ENCODE peak calls at places on chromosomes 1 and 21, in nine cellular contexts. One of them, this sample, is unnamed. For H3K4me1, the result is how much of the 10 kb centered on the place peaks cover.

GRCh38 chr1:8858888-8859706 is 19.4 kb downstream of the ENO1 start:
- DNase-seq in ovary: no peak
- DNase-seq in stomach: peak
- DNase-seq in esophagus muscularis mucosa: no peak
- DNase-seq in left ventricle myocardium inferior: no peak
- DNase-seq in ascending aorta: no peak
- DNase-seq in HCT116: no peak
- DNase-seq in heart left ventricle: no peak
- DNase-seq in A549: no peak
- DNase-seq in this sample: no peak

GRCh38 chr1:183571678-183572268 is 18.5 kb downstream of the NCF2 start:
- DNase-seq in esophagus muscularis mucosa: no peak
- DNase-seq in A549: no peak
- DNase-seq in heart left ventricle: no peak
- DNase-seq in ovary: no peak
- DNase-seq in ascending aorta: no peak
- DNase-seq in left ventricle myocardium inferior: no peak
- DNase-seq in HCT116: no peak
- DNase-seq in stomach: no peak
- DNase-seq in this sample: no peak

GRCh38 chr1:226201029-226201593 is 14.6 kb upstream of the ACBD3 start:
- DNase-seq in ascending aorta: no peak
- DNase-seq in left ventricle myocardium inferior: no peak
- DNase-seq in ovary: no peak
- DNase-seq in A549: no peak
- DNase-seq in HCT116: peak
- DNase-seq in esophagus muscularis mucosa: no peak
- DNase-seq in heart left ventricle: no peak
- DNase-seq in stomach: no peak
- DNase-seq in this sample: no peak

GRCh38 chr1:2969011-2969869 is 52.0 kb upstream of the ACTRT2 start:
- DNase-seq in A549: no peak
- DNase-seq in ovary: no peak
- DNase-seq in heart left ventricle: peak
- DNase-seq in esophagus muscularis mucosa: no peak
- DNase-seq in stomach: no peak
- DNase-seq in HCT116: no peak
- DNase-seq in ascending aorta: no peak
- DNase-seq in left ventricle myocardium inferior: no peak
- DNase-seq in this sample: no peak

GRCh38 chr1:115713906-115714305 is 54.6 kb downstream of the CASQ2 start:
- DNase-seq in ovary: no peak
- DNase-seq in heart left ventricle: no peak
- DNase-seq in esophagus muscularis mucosa: no peak
- DNase-seq in ascending aorta: no peak
- DNase-seq in stomach: no peak
- DNase-seq in A549: no peak
- DNase-seq in HCT116: no peak
- DNase-seq in left ventricle myocardium inferior: no peak
- DNase-seq in this sample: no peak

GRCh38 chr1:192805832-192806323 is 3.0 kb upstream of the RGS2 start:
- DNase-seq in esophagus muscularis mucosa: no peak
- DNase-seq in ovary: no peak
- DNase-seq in left ventricle myocardium inferior: no peak
- DNase-seq in ascending aorta: no peak
- DNase-seq in heart left ventricle: no peak
- DNase-seq in A549: peak
- DNase-seq in HCT116: peak
- DNase-seq in stomach: no peak
- DNase-seq in this sample: no peak

GRCh38 chr1:182248721-182249120 is 142.9 kb downstream of the GLUL start:
- DNase-seq in ascending aorta: no peak
- DNase-seq in HCT116: no peak
- DNase-seq in left ventricle myocardium inferior: no peak
- DNase-seq in stomach: no peak
- DNase-seq in heart left ventricle: no peak
- DNase-seq in esophagus muscularis mucosa: no peak
- DNase-seq in ovary: no peak
- DNase-seq in A549: no peak
- DNase-seq in this sample: no peak

GRCh38 chr1:223712856-223713494 is 636 bp downstream of the CAPN2 start:
- DNase-seq in left ventricle myocardium inferior: peak
- DNase-seq in A549: no peak
- DNase-seq in HCT116: no peak
- DNase-seq in ovary: no peak
- DNase-seq in esophagus muscularis mucosa: no peak
- DNase-seq in stomach: no peak
- DNase-seq in ascending aorta: no peak
- DNase-seq in heart left ventricle: peak
- DNase-seq in this sample: no peak

GRCh38 chr1:198880397-198880796 is 241.6 kb downstream of the PTPRC start:
- DNase-seq in A549: no peak
- DNase-seq in ascending aorta: no peak
- DNase-seq in HCT116: peak
- DNase-seq in heart left ventricle: no peak
- DNase-seq in stomach: no peak
- DNase-seq in esophagus muscularis mucosa: no peak
- DNase-seq in ovary: no peak
- DNase-seq in left ventricle myocardium inferior: no peak
- DNase-seq in this sample: no peak

DNA sequence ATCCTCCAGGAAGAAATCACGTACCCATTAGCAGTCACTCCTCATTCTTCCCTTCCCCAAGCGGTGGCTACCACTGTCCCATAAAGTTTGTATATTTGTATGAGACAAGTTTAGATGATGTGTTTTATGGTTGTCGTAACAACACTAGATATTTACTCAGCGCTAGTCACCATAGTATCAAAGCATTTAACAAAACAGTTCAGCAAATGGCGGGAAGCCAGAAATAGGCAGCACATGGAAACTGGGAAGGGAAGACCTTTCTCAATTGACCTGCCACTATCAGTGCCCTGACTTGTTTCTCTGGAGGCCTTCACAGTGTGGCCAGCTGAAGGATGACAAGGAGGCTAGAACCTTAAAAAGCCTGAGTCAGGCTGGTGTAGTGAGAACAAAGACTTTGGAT is 31.1 kb downstream of the CNST start:
- DNase-seq in left ventricle myocardium inferior: peak
- DNase-seq in A549: no peak
- DNase-seq in HCT116: no peak
- DNase-seq in esophagus muscularis mucosa: no peak
- DNase-seq in stomach: peak
- DNase-seq in heart left ventricle: no peak
- DNase-seq in ovary: no peak
- DNase-seq in ascending aorta: peak
- DNase-seq in this sample: peak
- H3K4me3 ChIP-seq in left ventricle myocardium inferior: no peak
- H3K4me3 ChIP-seq in A549: no peak
- H3K4me3 ChIP-seq in HCT116: no peak
- H3K4me3 ChIP-seq in esophagus muscularis mucosa: no peak
- H3K4me3 ChIP-seq in stomach: no peak
- H3K4me3 ChIP-seq in heart left ventricle: no peak
- H3K4me3 ChIP-seq in ovary: no peak
- H3K4me3 ChIP-seq in ascending aorta: no peak
- H3K4me3 ChIP-seq in this sample: no peak

GRCh38 chr21:28834335-28835238 is 158.1 kb downstream of the LTN1 start:
- DNase-seq in HCT116: no peak
- DNase-seq in esophagus muscularis mucosa: no peak
- DNase-seq in ovary: no peak
- DNase-seq in ascending aorta: no peak
- DNase-seq in heart left ventricle: no peak
- DNase-seq in stomach: no peak
- DNase-seq in left ventricle myocardium inferior: no peak
- DNase-seq in A549: no peak
- DNase-seq in this sample: no peak
- H3K4me1 ChIP-seq in HCT116: under half
- H3K4me1 ChIP-seq in esophagus muscularis mucosa: under half
- H3K4me1 ChIP-seq in ovary: under half
- H3K4me1 ChIP-seq in ascending aorta: under half
- H3K4me1 ChIP-seq in heart left ventricle: under half
- H3K4me1 ChIP-seq in stomach: under half
- H3K4me1 ChIP-seq in left ventricle myocardium inferior: under half
- H3K4me1 ChIP-seq in A549: under half
- H3K4me1 ChIP-seq in this sample: under half

GRCh38 chr1:235329139-235329808 is 904 bp downstream of the GGPS1 start:
- DNase-seq in A549: no peak
- DNase-seq in ovary: peak
- DNase-seq in heart left ventricle: no peak
- DNase-seq in left ventricle myocardium inferior: no peak
- DNase-seq in HCT116: no peak
- DNase-seq in ascending aorta: peak
- DNase-seq in esophagus muscularis mucosa: no peak
- DNase-seq in stomach: peak
- DNase-seq in this sample: peak
- H3K27ac ChIP-seq in A549: peak
- H3K27ac ChIP-seq in ovary: peak
- H3K27ac ChIP-seq in heart left ventricle: peak
- H3K27ac ChIP-seq in left ventricle myocardium inferior: peak
- H3K27ac ChIP-seq in HCT116: peak
- H3K27ac ChIP-seq in ascending aorta: peak
- H3K27ac ChIP-seq in esophagus muscularis mucosa: peak
- H3K27ac ChIP-seq in stomach: peak
- H3K27ac ChIP-seq in this sample: peak

DNA sequence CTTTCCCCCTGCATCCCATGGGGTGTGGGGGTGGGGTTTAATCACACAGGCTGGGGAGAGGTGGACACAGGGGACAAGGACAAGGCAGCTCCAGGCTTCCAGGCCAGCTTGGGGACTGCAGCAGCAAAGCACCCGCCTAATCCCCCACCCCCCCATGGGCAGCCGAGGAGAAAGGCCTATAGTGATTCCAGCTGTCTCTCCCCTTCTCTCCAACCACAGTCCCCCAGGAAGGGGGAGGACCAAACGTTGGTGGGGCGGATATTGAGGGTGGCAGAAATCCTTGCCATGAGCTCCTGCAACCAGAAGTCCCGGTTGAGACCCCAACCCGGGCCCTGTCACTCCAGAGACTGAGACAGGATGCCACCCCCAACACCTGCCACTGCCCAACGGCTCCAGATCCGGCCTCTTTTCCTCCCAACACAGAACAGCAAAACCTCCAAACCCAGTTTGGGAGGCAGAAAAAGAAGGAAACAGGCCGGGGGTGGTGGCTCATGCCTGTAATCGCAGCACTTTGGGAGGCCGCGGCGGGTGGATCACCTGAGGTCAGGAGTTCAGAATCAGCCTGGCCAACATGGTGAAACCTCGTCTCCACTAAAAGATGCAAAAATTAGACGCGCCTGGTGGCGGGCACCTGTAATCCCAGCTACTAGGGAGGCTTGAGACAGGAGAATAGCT is 1.7 kb downstream of the EPHA2 start:
- DNase-seq in esophagus muscularis mucosa: no peak
- DNase-seq in stomach: no peak
- DNase-seq in ovary: no peak
- DNase-seq in ascending aorta: no peak
- DNase-seq in A549: no peak
- DNase-seq in HCT116: no peak
- DNase-seq in heart left ventricle: no peak
- DNase-seq in left ventricle myocardium inferior: no peak
- DNase-seq in this sample: no peak
- H3K4me3 ChIP-seq in esophagus muscularis mucosa: peak
- H3K4me3 ChIP-seq in stomach: peak
- H3K4me3 ChIP-seq in ovary: peak
- H3K4me3 ChIP-seq in ascending aorta: peak
- H3K4me3 ChIP-seq in A549: peak
- H3K4me3 ChIP-seq in HCT116: peak
- H3K4me3 ChIP-seq in heart left ventricle: peak
- H3K4me3 ChIP-seq in left ventricle myocardium inferior: peak
- H3K4me3 ChIP-seq in this sample: peak

GRCh38 chr1:39187276-39188046 is 17.0 kb upstream of the MACF1 start:
- DNase-seq in stomach: no peak
- DNase-seq in ascending aorta: no peak
- DNase-seq in heart left ventricle: no peak
- DNase-seq in left ventricle myocardium inferior: no peak
- DNase-seq in ovary: no peak
- DNase-seq in HCT116: no peak
- DNase-seq in esophagus muscularis mucosa: no peak
- DNase-seq in A549: no peak
- DNase-seq in this sample: no peak

GRCh38 chr1:39189592-39190041 is 14.9 kb upstream of the MACF1 start:
- DNase-seq in ascending aorta: no peak
- DNase-seq in left ventricle myocardium inferior: no peak
- DNase-seq in A549: no peak
- DNase-seq in esophagus muscularis mucosa: no peak
- DNase-seq in ovary: no peak
- DNase-seq in heart left ventricle: no peak
- DNase-seq in stomach: no peak
- DNase-seq in HCT116: no peak
- DNase-seq in this sample: no peak

GRCh38 chr1:39194398-39195051 is 10.0 kb upstream of the MACF1 start:
- DNase-seq in A549: no peak
- DNase-seq in HCT116: no peak
- DNase-seq in ascending aorta: no peak
- DNase-seq in heart left ventricle: no peak
- DNase-seq in stomach: no peak
- DNase-seq in ovary: no peak
- DNase-seq in esophagus muscularis mucosa: no peak
- DNase-seq in left ventricle myocardium inferior: no peak
- DNase-seq in this sample: no peak

GRCh38 chr1:39195166-39196111 is 9.1 kb upstream of the MACF1 start:
- DNase-seq in ovary: no peak
- DNase-seq in heart left ventricle: no peak
- DNase-seq in esophagus muscularis mucosa: no peak
- DNase-seq in HCT116: no peak
- DNase-seq in ascending aorta: no peak
- DNase-seq in A549: no peak
- DNase-seq in stomach: no peak
- DNase-seq in left ventricle myocardium inferior: no peak
- DNase-seq in this sample: no peak

GRCh38 chr1:39190096-39190495 is 14.4 kb upstream of the MACF1 start:
- DNase-seq in esophagus muscularis mucosa: no peak
- DNase-seq in A549: no peak
- DNase-seq in ovary: no peak
- DNase-seq in HCT116: no peak
- DNase-seq in stomach: no peak
- DNase-seq in ascending aorta: no peak
- DNase-seq in heart left ventricle: no peak
- DNase-seq in left ventricle myocardium inferior: no peak
- DNase-seq in this sample: no peak
- H3K4me1 ChIP-seq in esophagus muscularis mucosa: under half
- H3K4me1 ChIP-seq in A549: half or more
- H3K4me1 ChIP-seq in ovary: under half
- H3K4me1 ChIP-seq in HCT116: half or more
- H3K4me1 ChIP-seq in stomach: half or more
- H3K4me1 ChIP-seq in ascending aorta: under half
- H3K4me1 ChIP-seq in heart left ventricle: under half
- H3K4me1 ChIP-seq in left ventricle myocardium inferior: half or more
- H3K4me1 ChIP-seq in this sample: under half

DNA sequence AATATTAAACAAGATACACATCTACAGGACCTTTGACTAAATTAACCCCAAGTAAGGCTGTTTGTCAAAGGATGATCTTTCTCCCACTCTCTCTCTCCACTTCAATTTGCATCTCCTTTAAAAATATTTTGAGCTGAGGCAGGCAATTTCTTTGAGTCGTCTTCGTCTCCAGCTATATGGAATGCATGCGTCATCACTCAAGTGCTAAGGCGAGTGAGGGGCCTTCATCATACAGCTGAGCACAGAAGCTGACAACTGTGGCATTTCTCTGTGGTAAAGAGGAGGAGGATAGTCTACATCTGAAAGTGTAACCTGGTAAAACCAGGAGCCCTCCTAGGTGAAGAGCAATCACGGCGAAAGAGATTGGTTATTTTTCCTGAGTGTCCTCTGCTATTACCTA is 7.6 kb downstream of the EPHX4 start:
- DNase-seq in A549: no peak
- DNase-seq in ascending aorta: no peak
- DNase-seq in left ventricle myocardium inferior: no peak
- DNase-seq in ovary: no peak
- DNase-seq in stomach: no peak
- DNase-seq in heart left ventricle: no peak
- DNase-seq in HCT116: no peak
- DNase-seq in esophagus muscularis mucosa: no peak
- DNase-seq in this sample: no peak
- H3K27ac ChIP-seq in A549: no peak
- H3K27ac ChIP-seq in ascending aorta: no peak
- H3K27ac ChIP-seq in left ventricle myocardium inferior: no peak
- H3K27ac ChIP-seq in ovary: no peak
- H3K27ac ChIP-seq in stomach: no peak
- H3K27ac ChIP-seq in heart left ventricle: no peak
- H3K27ac ChIP-seq in HCT116: no peak
- H3K27ac ChIP-seq in esophagus muscularis mucosa: no peak
- H3K27ac ChIP-seq in this sample: no peak

This sample was measured in lung.